ENCODE peak calls at places on chromosome 4, in ten cellular contexts. O is AG09309; D is fibroblast of pulmonary artery; L is activated naive CD4-positive, alpha-beta T cell; F is lung; K is glomerular endothelial cell; I is mesothelial cell of epicardium; U is activated CD4-positive, alpha-beta T cell treated with anti-CD3 and anti-CD28 coated beads, Interleukin-2, amount 50 U/mL, for 1 hour; A is mesenchymal stem cell; S is BJ. Y is an unnamed sample.

GRCh38 chr4:123305746-123306145 is 90.8 kb upstream of the SPRY1 start:
- DNase-seq in O (no peak), D (no peak), L (no peak), F (no peak), K (no peak), I (no peak), U (no peak), A (no peak), S (no peak), Y (no peak)

GRCh38 chr4:61994036-61994435 is 793.9 kb downstream of the ADGRL3 start:
- DNase-seq in O (no peak), D (peak; percentile 23), L (no peak), F (no peak), K (no peak), I (no peak), U (no peak), A (peak; percentile 73), S (no peak), Y (peak; percentile 4)

GRCh38 chr4:138650917-138651564 is 364.5 kb upstream of the NOCT start:
- DNase-seq in O (peak; percentile 93), D (peak; percentile 65), L (no peak), F (no peak), K (no peak), I (no peak), U (no peak), A (peak; percentile 80), S (peak; percentile 97), Y (no peak)

GRCh38 chr4:140094701-140095420 is 59.1 kb downstream of the MAML3 start:
- DNase-seq in O (no peak), D (no peak), L (peak; percentile 19), F (peak; percentile 49), K (no peak), I (no peak), U (peak; percentile 69), A (no peak), S (no peak), Y (no peak)

GRCh38 chr4:140049924-140050681 is 103.9 kb downstream of the MAML3 start:
- DNase-seq in O (no peak), D (peak; percentile 58), L (no peak), F (no peak), K (no peak), I (no peak), U (no peak), A (no peak), S (no peak), Y (peak; percentile 75)

GRCh38 chr4:113969935-113970334 is 9.5 kb downstream of the ARSJ start:
- DNase-seq in O (no peak), D (peak; percentile 46), L (no peak), F (no peak), K (no peak), I (no peak), U (no peak), A (no peak), S (no peak), Y (no peak)

GRCh38 chr4:12260453-12260852 is 831.8 kb upstream of the HS3ST1 start:
- DNase-seq in O (no peak), D (no peak), L (no peak), F (no peak), K (no peak), I (no peak), U (no peak), A (no peak), S (no peak), Y (no peak)

GRCh38 chr4:151667025-151667424 is 93.8 kb downstream of the GATB start:
- DNase-seq in O (no peak), D (no peak), L (no peak), F (no peak), K (no peak), I (no peak), U (no peak), A (peak; percentile 83), S (no peak), Y (no peak)

GRCh38 chr4:119210760-119211159 is 1.8 kb upstream of the USP53 start:
- DNase-seq in O (no peak), D (peak; percentile 50), L (no peak), F (no peak), K (no peak), I (no peak), U (no peak), A (peak; percentile 68), S (no peak), Y (no peak)

GRCh38 chr4:41509411-41510008 is 28.4 kb upstream of the LIMCH1 start:
- DNase-seq in O (no peak), D (no peak), L (no peak), F (no peak), K (no peak), I (no peak), U (no peak), A (no peak), S (no peak), Y (no peak)

GRCh38 chr4:166422475-166422874 is 549.4 kb downstream of the TLL1 start:
- DNase-seq in O (peak; percentile 17), D (peak; percentile 77), L (no peak), F (no peak), K (no peak), I (no peak), U (no peak), A (peak; percentile 24), S (peak; percentile 26), Y (no peak)

GRCh38 chr4:76546282-76547166 is 111.5 kb downstream of the SHROOM3 start:
- DNase-seq in O (peak; percentile 88), D (peak; percentile 75), L (no peak), F (no peak), K (peak; percentile 51), I (no peak), U (no peak), A (peak; percentile 82), S (peak; percentile 85), Y (peak; percentile 38)

GRCh38 chr4:81421346-81422218 is 50.1 kb downstream of the RASGEF1B start:
- DNase-seq in O (no peak), D (peak; percentile 56), L (no peak), F (peak; percentile 47), K (no peak), I (no peak), U (no peak), A (no peak), S (no peak), Y (no peak)

GRCh38 chr4:112652216-112652615 is 15.3 kb downstream of the LARP7 start:
- DNase-seq in O (no peak), D (no peak), L (no peak), F (no peak), K (no peak), I (no peak), U (no peak), A (no peak), S (no peak), Y (no peak)

GRCh38 chr4:78749258-78749971 is 26.7 kb upstream of the BMP2K start:
- DNase-seq in O (no peak), D (no peak), L (no peak), F (no peak), K (no peak), I (no peak), U (no peak), A (no peak), S (no peak), Y (no peak)

GRCh38 chr4:140372607-140373327 is 679 bp upstream of the SCOC start:
- DNase-seq in O (no peak), D (peak; percentile 28), L (peak; percentile 2), F (no peak), K (no peak), I (no peak), U (peak; percentile 13), A (peak; percentile 41), S (no peak), Y (peak; percentile 54)

GRCh38 chr4:21454196-21454595 is 494.4 kb downstream of the KCNIP4 start:
- DNase-seq in O (no peak), D (no peak), L (no peak), F (no peak), K (no peak), I (no peak), U (no peak), A (no peak), S (no peak), Y (no peak)

GRCh38 chr4:3657917-3658913 is 108.0 kb upstream of the ADRA2C start:
- DNase-seq in O (peak; percentile 33), D (peak; percentile 24), L (no peak), F (no peak), K (no peak), I (no peak), U (no peak), A (no peak), S (peak; percentile 69), Y (no peak)

GRCh38 chr4:153532227-153532626 is 66.1 kb downstream of the TMEM131L start:
- DNase-seq in O (no peak), D (no peak), L (no peak), F (no peak), K (no peak), I (no peak), U (no peak), A (no peak), S (no peak), Y (no peak)

GRCh38 chr4:6446538-6447451 is 25.6 kb downstream of the PPP2R2C start:
- DNase-seq in O (no peak), D (no peak), L (no peak), F (no peak), K (no peak), I (no peak), U (no peak), A (no peak), S (no peak), Y (no peak)

GRCh38 chr4:107283587-107284559 is 247.8 kb upstream of the DKK2 start:
- DNase-seq in O (peak; percentile 84), D (peak; percentile 70), L (no peak), F (no peak), K (no peak), I (no peak), U (no peak), A (peak; percentile 75), S (peak; percentile 84), Y (peak; percentile 81)

GRCh38 chr4:40289366-40290188 is 45.6 kb upstream of the CHRNA9 start:
- DNase-seq in O (no peak), D (no peak), L (no peak), F (no peak), K (no peak), I (no peak), U (no peak), A (no peak), S (no peak), Y (peak; percentile 53)

GRCh38 chr4:55996611-55997010 is 47.9 kb downstream of the CEP135 start:
- DNase-seq in O (no peak), D (no peak), L (no peak), F (no peak), K (no peak), I (no peak), U (no peak), A (no peak), S (no peak), Y (no peak)

GRCh38 chr4:92265066-92265465 is 38.7 kb upstream of the GRID2 start:
- DNase-seq in O (no peak), D (peak; percentile 73), L (no peak), F (no peak), K (no peak), I (no peak), U (no peak), A (peak; percentile 11), S (no peak), Y (no peak)

GRCh38 chr4:89469930-89470375 is 162.4 kb upstream of the GPRIN3 start:
- DNase-seq in O (peak; percentile 78), D (peak; percentile 97), L (no peak), F (no peak), K (no peak), I (no peak), U (no peak), A (peak; percentile 92), S (peak; percentile 92), Y (no peak)

GRCh38 chr4:143389543-143390195 is 53.0 kb downstream of the GAB1 start:
- DNase-seq in O (no peak), D (no peak), L (no peak), F (no peak), K (no peak), I (no peak), U (no peak), A (peak; percentile 61), S (no peak), Y (peak; percentile 85)

GRCh38 chr4:138658518-138658917 is 357.1 kb upstream of the NOCT start:
- DNase-seq in O (no peak), D (no peak), L (no peak), F (no peak), K (no peak), I (no peak), U (no peak), A (no peak), S (no peak), Y (no peak)

GRCh38 chr4:114178392-114178791 is 198.9 kb upstream of the ARSJ start:
- DNase-seq in O (no peak), D (no peak), L (no peak), F (no peak), K (no peak), I (no peak), U (no peak), A (no peak), S (no peak), Y (no peak)